ENCODE peak calls at places on chromosome 9, in nine cellular contexts. Y, E, T, G, B, H, C, R and U are unnamed samples.

GRCh38 chr9:106966481-106966880 is 103.5 kb downstream of the ZNF462 start:
- DNase-seq in C (no peak), R (no peak), B (no peak), E (no peak), G (no peak), Y (no peak), H (no peak), T (no peak), U (no peak)

GRCh38 chr9:19493174-19493811 is 84.5 kb downstream of the ACER2 start:
- DNase-seq in T (no peak), Y (no peak), C (peak; percentile 93), H (peak; percentile 37), G (peak; percentile 12), B (peak; percentile 67), R (peak; percentile 72), E (peak; percentile 83), U (peak; percentile 93)

GRCh38 chr9:76571288-76572204 is 112.6 kb downstream of the GCNT1 start:
- DNase-seq in Y (no peak), B (no peak), T (no peak), C (peak; percentile 33), G (no peak), R (no peak), E (peak; percentile 57), H (no peak), U (peak; percentile 45)

GRCh38 chr9:87684627-87685204 is 41.2 kb upstream of the CTSL start:
- DNase-seq in H (peak; percentile 60), B (peak; percentile 17), Y (no peak), C (peak; percentile 36), E (peak; percentile 51), G (no peak), T (no peak), R (peak; percentile 57), U (peak; percentile 54)

GRCh38 chr9:114055061-114055460 is 23.0 kb downstream of the AMBP start:
- DNase-seq in C (no peak), Y (no peak), B (no peak), T (no peak), G (no peak), R (no peak), E (no peak), H (no peak), U (no peak)

GRCh38 chr9:114141553-114142548 is 13.5 kb upstream of the COL27A1 start:
- DNase-seq in E (peak; percentile 38), R (no peak), C (peak; percentile 18), G (peak; percentile 66), T (no peak), H (no peak), Y (no peak), B (no peak), U (peak; percentile 67)

GRCh38 chr9:77841739-77842386 is 189.7 kb downstream of the GNAQ start:
- DNase-seq in B (no peak), H (no peak), E (no peak), R (no peak), G (no peak), T (no peak), C (no peak), Y (no peak), U (no peak)

GRCh38 chr9:749712-750111 is 91.8 kb upstream of the DMRT1 start:
- DNase-seq in C (no peak), T (no peak), B (no peak), E (no peak), H (no peak), R (no peak), G (no peak), Y (no peak), U (peak; percentile 50)

GRCh38 chr9:89850633-89851325 is 246.0 kb downstream of the GADD45G start:
- DNase-seq in B (no peak), E (peak; percentile 91), R (no peak), T (no peak), Y (no peak), H (no peak), C (peak; percentile 8), G (no peak), U (peak; percentile 31)

GRCh38 chr9:111812337-111812736 is 17.6 kb upstream of the SHOC1 start:
- DNase-seq in C (no peak), B (no peak), E (no peak), Y (no peak), H (no peak), R (no peak), T (no peak), G (no peak), U (no peak)

GRCh38 chr9:34633851-34634550 is 3.6 kb downstream of the SIGMAR1 start:
- DNase-seq in T (no peak), G (peak; percentile 58), H (peak; percentile 57), E (peak; percentile 73), C (peak; percentile 75), R (peak; percentile 73), Y (peak; percentile 58), B (peak; percentile 73), U (peak; percentile 65)

GRCh38 chr9:125919565-125919964 is 172.4 kb downstream of the PBX3 start:
- DNase-seq in C (no peak), B (no peak), R (no peak), H (no peak), G (no peak), Y (no peak), E (no peak), T (no peak), U (no peak)

GRCh38 chr9:29564564-29564963 is 1991.3 kb upstream of the C9orf72 start:
- DNase-seq in B (no peak), C (no peak), R (no peak), E (no peak), H (no peak), Y (no peak), G (no peak), T (no peak), U (peak; percentile 79)

GRCh38 chr9:128979111-128979510 is 31.6 kb downstream of the NUP188 start:
- DNase-seq in G (no peak), H (no peak), E (peak; percentile 22), T (no peak), C (no peak), R (no peak), Y (no peak), B (no peak), U (peak; percentile 29)

GRCh38 chr9:136631038-136632000 is 31.4 kb upstream of the EGFL7 start:
- DNase-seq in R (peak; percentile 84), B (peak; percentile 76), T (no peak), E (peak; percentile 80), G (peak; percentile 84), H (peak; percentile 77), Y (peak; percentile 61), C (peak; percentile 88), U (peak; percentile 78)

GRCh38 chr9:14314929-14315753 is 1.2 kb upstream of the NFIB start:
- DNase-seq in T (no peak), E (peak; percentile 69), B (peak; percentile 32), R (peak; percentile 87), H (peak; percentile 71), G (peak; percentile 93), Y (no peak), C (peak; percentile 97), U (peak; percentile 80)

GRCh38 chr9:85377751-85378289 is 363.9 kb downstream of the AGTPBP1 start:
- DNase-seq in C (no peak), R (peak; percentile 71), E (no peak), B (no peak), Y (no peak), G (peak; percentile 86), T (peak; percentile 19), H (no peak), U (no peak)

GRCh38 chr9:107316795-107317661 is 33.9 kb downstream of the RAD23B start:
- DNase-seq in Y (no peak), R (no peak), G (no peak), B (peak; percentile 49), E (no peak), C (no peak), T (no peak), H (no peak), U (no peak)

GRCh38 chr9:116165912-116166311 is 12.3 kb downstream of the PAPPA start:
- DNase-seq in G (no peak), C (peak; percentile 60), B (no peak), H (no peak), E (peak; percentile 57), T (no peak), R (no peak), Y (no peak), U (peak; percentile 62)

GRCh38 chr9:30075022-30075421 is 2309.4 kb upstream of the ACO1 start:
- DNase-seq in T (no peak), R (no peak), G (no peak), B (no peak), Y (no peak), C (no peak), E (no peak), H (no peak), U (no peak)

GRCh38 chr9:113770396-113770795 is 105.7 kb upstream of the ZNF618 start:
- DNase-seq in H (no peak), T (no peak), R (no peak), G (no peak), C (peak; percentile 40), B (no peak), Y (no peak), E (no peak), U (no peak)

GRCh38 chr9:69332067-69332685 is 7.2 kb downstream of the ENTREP1 start:
- DNase-seq in E (no peak), R (no peak), T (no peak), C (no peak), G (no peak), Y (no peak), H (no peak), B (no peak), U (no peak)

GRCh38 chr9:120924698-120925534 is 1.7 kb downstream of the TRAF1 start:
- DNase-seq in R (no peak), T (no peak), B (no peak), E (no peak), G (no peak), Y (no peak), C (no peak), H (no peak), U (no peak)
- H3K4me3 ChIP-seq in R (no peak overlapping the region), T (no peak overlapping the region), B (no peak overlapping the region), E (no peak overlapping the region), G (no peak overlapping the region), Y (peak overlapping the region; percentile 76), C (no peak overlapping the region), H (no peak overlapping the region), U (no peak overlapping the region)

GRCh38 chr9:129994947-129995346 is 48.0 kb downstream of the FNBP1 start:
- DNase-seq in G (no peak), B (no peak), Y (no peak), T (no peak), C (no peak), H (no peak), E (peak; percentile 19), R (no peak), U (no peak)
- H3K4me3 ChIP-seq in G (no peak overlapping the region), B (no peak overlapping the region), Y (no peak overlapping the region), T (no peak overlapping the region), C (no peak overlapping the region), H (no peak overlapping the region), E (no peak overlapping the region), R (no peak overlapping the region), U (no peak overlapping the region)

DNA sequence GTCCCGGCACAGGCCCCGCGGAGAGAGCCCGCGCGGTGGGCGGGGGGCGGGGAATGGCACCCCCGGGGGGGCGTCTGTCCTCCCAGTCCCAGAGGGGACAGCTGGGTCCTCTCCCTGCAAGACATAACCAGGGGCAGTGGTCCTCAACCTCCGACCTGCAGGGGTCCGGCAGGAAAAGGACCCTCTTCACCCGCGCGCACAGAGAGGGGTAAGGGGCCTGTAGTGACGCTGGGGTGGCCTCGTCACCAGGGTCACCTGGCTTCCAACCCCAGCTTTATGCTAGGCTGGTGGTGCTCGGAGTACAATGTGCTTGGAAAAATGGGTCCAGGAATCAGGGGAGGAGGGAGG is 34.2 kb downstream of the LHX2 start:
- DNase-seq in C (no peak), Y (no peak), R (no peak), H (no peak), E (no peak), T (no peak), B (no peak), G (no peak), U (no peak)
- H3K4me3 ChIP-seq in C (peak overlapping the region; percentile 43), Y (no peak overlapping the region), R (peak overlapping the region; percentile 20), H (no peak overlapping the region), E (peak overlapping the region; percentile 63), T (no peak overlapping the region), B (peak overlapping the region; percentile 64), G (no peak overlapping the region), U (no peak overlapping the region)

GRCh38 chr9:94031380-94031779 is 52.9 kb upstream of the PTPDC1 start:
- DNase-seq in B (no peak), T (no peak), Y (no peak), G (no peak), R (no peak), C (no peak), H (no peak), E (peak; percentile 67), U (peak; percentile 63)
- H3K4me3 ChIP-seq in B (peak overlapping the region; percentile 96), T (peak overlapping the region; percentile 87), Y (peak overlapping the region; percentile 72), G (peak overlapping the region; percentile 87), R (peak overlapping the region; percentile 94), C (peak overlapping the region; percentile 87), H (peak overlapping the region; percentile 57), E (peak overlapping the region; percentile 92), U (peak overlapping the region; percentile 89)